ENCODE peak calls at places on chromosomes 4 and X, in four cellular contexts. Q, C, O and N are unnamed samples.

GRCh38 chrX:110180176-110180927 is 137.5 kb downstream of the AMMECR1 start:
- DNase-seq in O (no peak), Q (no peak), C (no peak), N (no peak)

GRCh38 chr4:95889662-95890061 is 49.8 kb downstream of the PDHA2 start:
- DNase-seq in O (no peak), Q (no peak), C (no peak), N (no peak)

GRCh38 chrX:153927936-153928760 is 2.1 kb upstream of the ARHGAP4 start:
- DNase-seq in C (peak), O (peak), Q (peak), N (peak)

GRCh38 chrX:2894885-2895292 is 34.2 kb downstream of the ARSD start:
- DNase-seq in O (peak), C (no peak), Q (no peak), N (no peak)

GRCh38 chr4:125515016-125515415 is 200.3 kb downstream of the FAT4 start:
- DNase-seq in Q (no peak), C (no peak), O (no peak), N (no peak)

GRCh38 chr4:154616731-154617130 is 4.3 kb upstream of the FGG start:
- DNase-seq in O (no peak), C (peak), Q (no peak), N (peak)

GRCh38 chr4:180532691-180533090 is 1710.5 kb upstream of the TENM3 start:
- DNase-seq in Q (no peak), O (no peak), C (no peak), N (no peak)

GRCh38 chrX:106039920-106040319 is 1.4 kb upstream of the SERPINA7 start:
- DNase-seq in Q (no peak), O (no peak), C (no peak), N (no peak)

GRCh38 chrX:38654302-38654701 is 93.0 kb downstream of the TSPAN7 start:
- DNase-seq in O (peak), C (no peak), Q (peak), N (no peak)

GRCh38 chrX:118218940-118219339 is 102.3 kb upstream of the KLHL13 start:
- DNase-seq in O (no peak), Q (no peak), C (no peak), N (no peak)

GRCh38 chrX:4225086-4225485 is 511.6 kb upstream of the PRKX start:
- DNase-seq in Q (no peak), C (no peak), O (no peak), N (no peak)

GRCh38 chr4:61994036-61994435 is 793.9 kb downstream of the ADGRL3 start:
- DNase-seq in C (no peak), Q (no peak), O (no peak), N (no peak)
- TF ChIP-seq SPI1 in C (no peak), Q (no peak), O (no peak), N (no peak)

GRCh38 chr4:86633854-86634253 is 39.7 kb downstream of the PTPN13 start:
- DNase-seq in C (no peak), Q (no peak), O (no peak), N (no peak)
- TF ChIP-seq SPI1 in C (no peak), Q (no peak), O (no peak), N (no peak)

DNA sequence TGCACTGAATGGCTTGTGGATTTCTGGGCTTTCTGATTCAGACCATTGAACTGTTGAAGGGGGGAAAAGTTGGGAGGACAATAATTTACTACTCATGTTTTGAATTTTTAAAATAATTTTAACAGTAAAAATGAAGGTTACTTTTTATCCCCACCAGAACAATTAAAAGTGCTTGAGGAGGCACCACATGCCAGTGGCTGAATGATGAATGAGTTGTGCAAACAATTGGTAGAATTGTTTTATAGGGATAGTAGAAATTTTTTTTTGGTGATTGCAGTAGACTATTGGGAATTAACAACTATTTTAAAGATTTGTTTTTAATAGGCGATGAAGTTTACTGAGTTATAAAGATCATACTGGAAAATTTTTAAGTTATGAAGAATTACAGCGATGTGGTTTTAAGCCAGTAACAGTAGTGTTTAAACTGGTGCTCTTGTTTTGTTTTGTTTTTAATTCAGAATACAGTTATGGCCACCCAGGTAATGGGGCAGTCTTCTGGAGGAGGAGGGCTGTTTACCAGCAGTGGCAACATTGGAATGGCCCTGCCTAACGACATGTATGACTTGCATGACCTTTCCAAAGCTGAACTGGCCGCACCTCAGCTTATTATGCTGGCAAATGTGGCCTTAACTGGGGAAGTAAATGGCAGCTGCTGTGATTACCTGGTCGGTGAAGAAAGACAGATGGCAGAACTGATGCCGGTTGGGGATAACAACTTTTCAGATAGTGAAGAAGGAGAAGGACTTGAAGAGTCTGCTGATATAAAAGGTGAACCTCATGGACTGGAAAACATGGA is 2.7 kb downstream of the REST start:
- DNase-seq in Q (no peak), C (no peak), O (no peak), N (no peak)
- TF ChIP-seq SPI1 in Q (no peak), C (no peak), O (no peak), N (no peak)

GRCh38 chrX:107934262-107934661 is 47.9 kb downstream of the TEX13B start:
- DNase-seq in Q (no peak), O (no peak), C (no peak), N (no peak)

GRCh38 chrX:107935200-107935599 is 47.0 kb downstream of the TEX13B start:
- DNase-seq in Q (no peak), C (no peak), O (no peak), N (no peak)

GRCh38 chrX:107936434-107936730 is 45.8 kb downstream of the TEX13B start:
- DNase-seq in C (no peak), O (no peak), Q (no peak), N (no peak)

GRCh38 chrX:107935664-107936433 is 46.3 kb downstream of the TEX13B start:
- DNase-seq in C (no peak), Q (no peak), O (no peak), N (no peak)

GRCh38 chrX:107940095-107940494 is 42.1 kb downstream of the TEX13B start:
- DNase-seq in O (no peak), C (no peak), Q (no peak), N (no peak)
- TF ChIP-seq SPI1 in O (no peak), C (no peak), Q (no peak), N (no peak)

DNA sequence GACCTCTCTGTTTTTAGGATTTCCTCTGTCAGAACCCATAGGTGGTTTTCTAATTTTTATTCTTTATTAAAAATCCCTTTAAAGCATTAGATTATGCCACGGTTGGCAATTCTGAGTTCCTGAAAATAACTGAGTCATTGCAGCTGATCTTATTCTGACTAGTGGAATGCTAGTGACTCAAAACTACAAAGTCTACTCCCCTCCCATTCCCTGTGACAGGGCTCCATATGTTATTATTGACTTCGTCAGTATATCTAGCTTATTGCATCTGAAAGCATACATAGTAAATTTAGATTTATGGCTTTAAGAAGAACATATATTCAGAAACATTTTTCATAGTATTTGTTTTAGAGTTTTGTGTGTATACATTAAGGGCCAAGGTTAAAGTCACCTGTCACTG is 38.5 kb downstream of the HERC3 start:
- DNase-seq in O (no peak), C (no peak), Q (no peak), N (no peak)
- TF ChIP-seq SPI1 in O (no peak), C (no peak), Q (no peak), N (no peak)

GRCh38 chr4:57854748-57855147 is 744.6 kb upstream of the IGFBP7 start:
- DNase-seq in C (no peak), O (no peak), Q (no peak), N (no peak)
- TF ChIP-seq SPI1 in C (no peak), O (no peak), Q (no peak), N (no peak)

GRCh38 chr4:182885738-182886077 is 31.5 kb downstream of the DCTD start:
- DNase-seq in O (no peak), Q (no peak), C (no peak), N (no peak)

GRCh38 chr4:182888894-182889293 is 28.3 kb downstream of the DCTD start:
- DNase-seq in O (no peak), Q (no peak), C (no peak), N (no peak)

GRCh38 chr4:182893490-182893889 is 23.7 kb downstream of the DCTD start:
- DNase-seq in Q (no peak), C (no peak), O (no peak), N (no peak)

GRCh38 chr4:182886768-182887167 is 30.4 kb downstream of the DCTD start:
- DNase-seq in O (no peak), C (no peak), Q (no peak), N (no peak)

GRCh38 chr4:182890202-182890601 is 27.0 kb downstream of the DCTD start:
- DNase-seq in Q (no peak), O (no peak), C (no peak), N (no peak)
- TF ChIP-seq SPI1 in Q (no peak), O (no peak), C (no peak), N (no peak)